ENCODE peak calls at places on chromosomes 12 and 14, in nine cellular contexts. One of them, this sample, is unnamed.

GRCh38 chr14:56741325-56741724 is 69.0 kb downstream of the OTX2 start:
- DNase-seq in K562: no peak
- DNase-seq in left cardiac atrium: no peak
- DNase-seq in HS-5: no peak
- DNase-seq in Calu3: no peak
- DNase-seq in Kasumi-1: no peak
- DNase-seq in stimulated activated CD8-positive, alpha-beta memory T cell treated with anti-CD3 and anti-CD28 coated beads, Interleukin-4, amount 100 ng/mL, for 1 hour: no peak
- DNase-seq in HEK293T: no peak
- DNase-seq in NCI-H69: no peak
- DNase-seq in this sample: no peak

GRCh38 chr12:6772331-6772695 is at the start of gene LAG3:
- DNase-seq in K562: no peak
- DNase-seq in stimulated activated CD8-positive, alpha-beta memory T cell treated with anti-CD3 and anti-CD28 coated beads, Interleukin-4, amount 100 ng/mL, for 1 hour: no peak
- DNase-seq in Kasumi-1: no peak
- DNase-seq in left cardiac atrium: no peak
- DNase-seq in Calu3: no peak
- DNase-seq in HEK293T: no peak
- DNase-seq in HS-5: no peak
- DNase-seq in NCI-H69: no peak
- DNase-seq in this sample: no peak

GRCh38 chr14:34199585-34199984 is 248.7 kb upstream of the EGLN3 start:
- DNase-seq in NCI-H69: no peak
- DNase-seq in Calu3: no peak
- DNase-seq in stimulated activated CD8-positive, alpha-beta memory T cell treated with anti-CD3 and anti-CD28 coated beads, Interleukin-4, amount 100 ng/mL, for 1 hour: no peak
- DNase-seq in Kasumi-1: no peak
- DNase-seq in K562: no peak
- DNase-seq in left cardiac atrium: no peak
- DNase-seq in HS-5: peak; percentile 70
- DNase-seq in HEK293T: no peak
- DNase-seq in this sample: no peak

GRCh38 chr12:51341259-51342007 is 5.0 kb downstream of the CELA1 start:
- DNase-seq in HS-5: peak; percentile 46
- DNase-seq in left cardiac atrium: peak; percentile 51
- DNase-seq in Calu3: peak; percentile 54
- DNase-seq in HEK293T: peak; percentile 71
- DNase-seq in Kasumi-1: peak; percentile 78
- DNase-seq in NCI-H69: peak; percentile 79
- DNase-seq in K562: peak; percentile 82
- DNase-seq in stimulated activated CD8-positive, alpha-beta memory T cell treated with anti-CD3 and anti-CD28 coated beads, Interleukin-4, amount 100 ng/mL, for 1 hour: no peak
- DNase-seq in this sample: no peak

GRCh38 chr12:91007531-91008290 is 2.9 kb upstream of the EPYC start:
- DNase-seq in K562: no peak
- DNase-seq in Calu3: no peak
- DNase-seq in HEK293T: no peak
- DNase-seq in HS-5: no peak
- DNase-seq in Kasumi-1: no peak
- DNase-seq in NCI-H69: no peak
- DNase-seq in left cardiac atrium: no peak
- DNase-seq in stimulated activated CD8-positive, alpha-beta memory T cell treated with anti-CD3 and anti-CD28 coated beads, Interleukin-4, amount 100 ng/mL, for 1 hour: no peak
- DNase-seq in this sample: no peak

GRCh38 chr14:31510855-31511254 is 23.0 kb upstream of the GPR33 start:
- DNase-seq in HS-5: no peak
- DNase-seq in NCI-H69: no peak
- DNase-seq in HEK293T: no peak
- DNase-seq in stimulated activated CD8-positive, alpha-beta memory T cell treated with anti-CD3 and anti-CD28 coated beads, Interleukin-4, amount 100 ng/mL, for 1 hour: no peak
- DNase-seq in K562: no peak
- DNase-seq in Kasumi-1: no peak
- DNase-seq in left cardiac atrium: no peak
- DNase-seq in Calu3: no peak
- DNase-seq in this sample: no peak

GRCh38 chr12:12716845-12717585 is at the start of gene CDKN1B:
- DNase-seq in stimulated activated CD8-positive, alpha-beta memory T cell treated with anti-CD3 and anti-CD28 coated beads, Interleukin-4, amount 100 ng/mL, for 1 hour: no peak
- DNase-seq in K562: peak; percentile 86
- DNase-seq in left cardiac atrium: peak; percentile 91
- DNase-seq in Calu3: peak; percentile 93
- DNase-seq in Kasumi-1: peak; percentile 76
- DNase-seq in HS-5: peak; percentile 78
- DNase-seq in NCI-H69: peak; percentile 95
- DNase-seq in HEK293T: peak; percentile 81
- DNase-seq in this sample: peak; percentile 79

GRCh38 chr12:124720019-124720686 is 143.5 kb downstream of the SCARB1 start:
- DNase-seq in HS-5: peak; percentile 55
- DNase-seq in Calu3: no peak
- DNase-seq in Kasumi-1: no peak
- DNase-seq in left cardiac atrium: peak; percentile 14
- DNase-seq in HEK293T: peak; percentile 42
- DNase-seq in stimulated activated CD8-positive, alpha-beta memory T cell treated with anti-CD3 and anti-CD28 coated beads, Interleukin-4, amount 100 ng/mL, for 1 hour: no peak
- DNase-seq in K562: no peak
- DNase-seq in NCI-H69: peak; percentile 89
- DNase-seq in this sample: no peak

GRCh38 chr12:128178551-128178950 is 88.4 kb upstream of the TMEM132C start:
- DNase-seq in Calu3: no peak
- DNase-seq in HS-5: no peak
- DNase-seq in left cardiac atrium: no peak
- DNase-seq in stimulated activated CD8-positive, alpha-beta memory T cell treated with anti-CD3 and anti-CD28 coated beads, Interleukin-4, amount 100 ng/mL, for 1 hour: no peak
- DNase-seq in NCI-H69: no peak
- DNase-seq in HEK293T: no peak
- DNase-seq in K562: no peak
- DNase-seq in Kasumi-1: no peak
- DNase-seq in this sample: no peak

GRCh38 chr14:99596071-99596627 is 7.9 kb downstream of the CCDC85C start:
- DNase-seq in NCI-H69: peak; percentile 46
- DNase-seq in Calu3: peak; percentile 20
- DNase-seq in K562: no peak
- DNase-seq in Kasumi-1: no peak
- DNase-seq in HS-5: no peak
- DNase-seq in left cardiac atrium: peak; percentile 62
- DNase-seq in HEK293T: no peak
- DNase-seq in stimulated activated CD8-positive, alpha-beta memory T cell treated with anti-CD3 and anti-CD28 coated beads, Interleukin-4, amount 100 ng/mL, for 1 hour: no peak
- DNase-seq in this sample: no peak

GRCh38 chr12:120711411-120711810 is 1.2 kb downstream of the UNC119B start:
- DNase-seq in stimulated activated CD8-positive, alpha-beta memory T cell treated with anti-CD3 and anti-CD28 coated beads, Interleukin-4, amount 100 ng/mL, for 1 hour: no peak
- DNase-seq in HS-5: no peak
- DNase-seq in Kasumi-1: no peak
- DNase-seq in HEK293T: no peak
- DNase-seq in left cardiac atrium: no peak
- DNase-seq in NCI-H69: peak; percentile 27
- DNase-seq in Calu3: no peak
- DNase-seq in K562: no peak
- DNase-seq in this sample: no peak

GRCh38 chr12:123905319-123905925 is 67.2 kb downstream of the CCDC92 start:
- DNase-seq in Kasumi-1: peak; percentile 67
- DNase-seq in HS-5: peak; percentile 56
- DNase-seq in NCI-H69: peak; percentile 63
- DNase-seq in K562: peak; percentile 75
- DNase-seq in HEK293T: peak; percentile 69
- DNase-seq in left cardiac atrium: peak; percentile 49
- DNase-seq in Calu3: peak; percentile 74
- DNase-seq in stimulated activated CD8-positive, alpha-beta memory T cell treated with anti-CD3 and anti-CD28 coated beads, Interleukin-4, amount 100 ng/mL, for 1 hour: peak; percentile 34
- DNase-seq in this sample: no peak

GRCh38 chr14:97626088-97626487 is 828.9 kb downstream of the VRK1 start:
- DNase-seq in HS-5: no peak
- DNase-seq in Kasumi-1: no peak
- DNase-seq in stimulated activated CD8-positive, alpha-beta memory T cell treated with anti-CD3 and anti-CD28 coated beads, Interleukin-4, amount 100 ng/mL, for 1 hour: no peak
- DNase-seq in NCI-H69: peak; percentile 92
- DNase-seq in Calu3: no peak
- DNase-seq in HEK293T: no peak
- DNase-seq in K562: no peak
- DNase-seq in left cardiac atrium: no peak
- DNase-seq in this sample: no peak